ENCODE peak calls at places on chromosome 20, in ten cellular contexts. One of them, this sample, is unnamed.

GRCh38 chr20:12976720-12977633 is 31.8 kb upstream of the SPTLC3 start:
- DNase-seq in mammary epithelial cell: no peak
- DNase-seq in gastrocnemius medialis: no peak
- DNase-seq in prostate gland: no peak
- DNase-seq in fibroblast of mammary gland: no peak
- DNase-seq in endothelial cell: no peak
- DNase-seq in choroid plexus epithelial cell: no peak
- DNase-seq in cardiac muscle cell: no peak
- DNase-seq in WTC11: no peak
- DNase-seq in H9: no peak
- DNase-seq in this sample: no peak

GRCh38 chr20:58697201-58697866 is 4.7 kb downstream of the NPEPL1 start:
- DNase-seq in prostate gland: no peak
- DNase-seq in choroid plexus epithelial cell: no peak
- DNase-seq in cardiac muscle cell: no peak
- DNase-seq in gastrocnemius medialis: peak
- DNase-seq in WTC11: peak
- DNase-seq in fibroblast of mammary gland: no peak
- DNase-seq in endothelial cell: no peak
- DNase-seq in H9: peak
- DNase-seq in mammary epithelial cell: no peak
- DNase-seq in this sample: no peak

GRCh38 chr20:58092353-58092752 is 136.1 kb downstream of the ANKRD60 start:
- DNase-seq in prostate gland: no peak
- DNase-seq in endothelial cell: no peak
- DNase-seq in H9: no peak
- DNase-seq in choroid plexus epithelial cell: no peak
- DNase-seq in mammary epithelial cell: no peak
- DNase-seq in cardiac muscle cell: no peak
- DNase-seq in WTC11: no peak
- DNase-seq in fibroblast of mammary gland: no peak
- DNase-seq in gastrocnemius medialis: no peak
- DNase-seq in this sample: no peak

GRCh38 chr20:1868856-1869255 is 26.4 kb upstream of the SIRPA start:
- DNase-seq in endothelial cell: no peak
- DNase-seq in mammary epithelial cell: no peak
- DNase-seq in WTC11: no peak
- DNase-seq in H9: no peak
- DNase-seq in fibroblast of mammary gland: peak
- DNase-seq in cardiac muscle cell: peak
- DNase-seq in prostate gland: no peak
- DNase-seq in gastrocnemius medialis: no peak
- DNase-seq in choroid plexus epithelial cell: peak
- DNase-seq in this sample: no peak

GRCh38 chr20:13148402-13148801 is 72.7 kb upstream of the ISM1 start:
- DNase-seq in gastrocnemius medialis: no peak
- DNase-seq in endothelial cell: no peak
- DNase-seq in mammary epithelial cell: no peak
- DNase-seq in prostate gland: no peak
- DNase-seq in fibroblast of mammary gland: no peak
- DNase-seq in cardiac muscle cell: no peak
- DNase-seq in WTC11: no peak
- DNase-seq in choroid plexus epithelial cell: no peak
- DNase-seq in H9: no peak
- DNase-seq in this sample: no peak

GRCh38 chr20:57435498-57436222 is 44.5 kb downstream of the RBM38 start:
- DNase-seq in cardiac muscle cell: peak
- DNase-seq in fibroblast of mammary gland: no peak
- DNase-seq in endothelial cell: no peak
- DNase-seq in prostate gland: peak
- DNase-seq in H9: peak
- DNase-seq in gastrocnemius medialis: peak
- DNase-seq in mammary epithelial cell: peak
- DNase-seq in WTC11: no peak
- DNase-seq in choroid plexus epithelial cell: peak
- DNase-seq in this sample: peak

GRCh38 chr20:35226126-35226774 is at the start of gene MMP24:
- DNase-seq in cardiac muscle cell: no peak
- DNase-seq in fibroblast of mammary gland: no peak
- DNase-seq in gastrocnemius medialis: no peak
- DNase-seq in endothelial cell: peak
- DNase-seq in H9: peak
- DNase-seq in WTC11: peak
- DNase-seq in prostate gland: no peak
- DNase-seq in mammary epithelial cell: no peak
- DNase-seq in choroid plexus epithelial cell: no peak
- DNase-seq in this sample: no peak

GRCh38 chr20:44423480-44423879 is 52.2 kb upstream of the TTPAL start:
- DNase-seq in H9: no peak
- DNase-seq in mammary epithelial cell: no peak
- DNase-seq in choroid plexus epithelial cell: peak
- DNase-seq in fibroblast of mammary gland: no peak
- DNase-seq in prostate gland: no peak
- DNase-seq in gastrocnemius medialis: no peak
- DNase-seq in WTC11: no peak
- DNase-seq in endothelial cell: no peak
- DNase-seq in cardiac muscle cell: no peak
- DNase-seq in this sample: no peak

GRCh38 chr20:63573739-63574131 is 304 bp downstream of the HELZ2 start:
- DNase-seq in fibroblast of mammary gland: no peak
- DNase-seq in H9: no peak
- DNase-seq in choroid plexus epithelial cell: no peak
- DNase-seq in gastrocnemius medialis: no peak
- DNase-seq in prostate gland: no peak
- DNase-seq in mammary epithelial cell: no peak
- DNase-seq in endothelial cell: no peak
- DNase-seq in WTC11: no peak
- DNase-seq in cardiac muscle cell: no peak
- DNase-seq in this sample: no peak

GRCh38 chr20:63574829-63575720 is 1.0 kb upstream of the HELZ2 start:
- DNase-seq in endothelial cell: no peak
- DNase-seq in H9: no peak
- DNase-seq in prostate gland: no peak
- DNase-seq in WTC11: no peak
- DNase-seq in choroid plexus epithelial cell: no peak
- DNase-seq in mammary epithelial cell: no peak
- DNase-seq in cardiac muscle cell: peak
- DNase-seq in gastrocnemius medialis: no peak
- DNase-seq in fibroblast of mammary gland: peak
- DNase-seq in this sample: no peak

GRCh38 chr20:63574156-63574828 is at the start of gene HELZ2:
- DNase-seq in gastrocnemius medialis: peak
- DNase-seq in mammary epithelial cell: peak
- DNase-seq in WTC11: peak
- DNase-seq in choroid plexus epithelial cell: peak
- DNase-seq in H9: peak
- DNase-seq in prostate gland: peak
- DNase-seq in endothelial cell: peak
- DNase-seq in cardiac muscle cell: peak
- DNase-seq in fibroblast of mammary gland: peak
- DNase-seq in this sample: peak

GRCh38 chr20:63572071-63572787 is 1.8 kb downstream of the HELZ2 start:
- DNase-seq in cardiac muscle cell: no peak
- DNase-seq in endothelial cell: no peak
- DNase-seq in H9: no peak
- DNase-seq in gastrocnemius medialis: no peak
- DNase-seq in mammary epithelial cell: no peak
- DNase-seq in prostate gland: no peak
- DNase-seq in choroid plexus epithelial cell: no peak
- DNase-seq in fibroblast of mammary gland: no peak
- DNase-seq in WTC11: no peak
- DNase-seq in this sample: no peak

DNA sequence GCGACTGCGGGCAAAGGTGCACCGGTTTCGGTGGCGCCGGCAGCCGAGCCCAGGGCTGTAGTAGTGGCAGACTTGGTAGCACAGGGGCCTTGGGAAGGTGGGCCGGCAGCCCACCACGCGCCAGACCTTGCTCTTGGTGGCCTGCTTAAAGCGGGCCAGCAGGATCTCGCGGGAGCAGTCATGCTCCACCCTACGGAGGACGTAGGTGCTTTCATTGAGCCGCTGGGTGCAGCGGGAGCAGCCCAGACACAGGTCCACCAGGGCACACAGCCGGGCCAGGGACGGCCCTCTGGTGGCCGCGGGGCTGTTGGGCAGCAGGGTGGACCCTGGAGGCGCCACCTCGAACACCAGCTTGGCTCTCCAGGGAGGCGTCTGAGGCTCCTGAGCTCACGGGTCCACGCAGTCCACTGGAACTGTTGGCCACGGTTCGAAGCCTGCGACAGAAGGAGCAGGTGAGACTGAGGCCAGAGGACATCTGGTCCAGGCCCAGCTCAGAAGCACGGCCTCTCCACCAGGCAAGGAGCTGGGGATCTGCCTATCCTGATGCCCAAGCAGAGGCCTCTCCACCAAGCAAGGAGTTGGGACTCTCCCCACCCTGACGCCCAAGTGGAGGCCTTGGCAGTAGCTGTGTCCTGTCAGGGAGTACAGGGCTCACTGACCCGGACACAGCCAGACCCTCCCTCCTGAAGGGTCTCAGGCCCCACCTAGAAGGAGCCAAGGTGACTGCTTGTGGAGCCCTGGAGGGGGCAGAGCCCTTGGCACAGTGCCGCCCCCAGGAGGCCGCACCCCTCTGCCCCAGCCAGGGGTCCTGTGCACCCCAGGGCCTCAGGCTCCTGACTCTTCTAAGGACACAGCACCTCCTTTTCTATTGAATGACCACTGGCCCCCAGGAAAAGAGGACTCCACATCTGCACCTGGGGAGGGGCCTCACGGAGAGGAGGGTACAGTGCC is 976 bp downstream of the HELZ2 start:
- DNase-seq in H9: peak
- DNase-seq in prostate gland: no peak
- DNase-seq in WTC11: peak
- DNase-seq in mammary epithelial cell: no peak
- DNase-seq in cardiac muscle cell: no peak
- DNase-seq in fibroblast of mammary gland: no peak
- DNase-seq in gastrocnemius medialis: no peak
- DNase-seq in endothelial cell: peak
- DNase-seq in choroid plexus epithelial cell: no peak
- DNase-seq in this sample: no peak
- TF ChIP-seq CTCF in H9: peak
- TF ChIP-seq CTCF in prostate gland: no peak
- TF ChIP-seq CTCF in WTC11: no peak
- TF ChIP-seq CTCF in mammary epithelial cell: no peak
- TF ChIP-seq CTCF in cardiac muscle cell: peak
- TF ChIP-seq CTCF in fibroblast of mammary gland: no peak
- TF ChIP-seq CTCF in gastrocnemius medialis: no peak
- TF ChIP-seq CTCF in endothelial cell: no peak
- TF ChIP-seq CTCF in choroid plexus epithelial cell: peak
- TF ChIP-seq CTCF in this sample: peak

GRCh38 chr20:53571555-53572286 is 21.9 kb downstream of the ZNF217 start:
- DNase-seq in H9: peak
- DNase-seq in WTC11: no peak
- DNase-seq in gastrocnemius medialis: no peak
- DNase-seq in fibroblast of mammary gland: no peak
- DNase-seq in mammary epithelial cell: no peak
- DNase-seq in choroid plexus epithelial cell: no peak
- DNase-seq in cardiac muscle cell: no peak
- DNase-seq in endothelial cell: no peak
- DNase-seq in prostate gland: no peak
- DNase-seq in this sample: no peak
- TF ChIP-seq CTCF in H9: no peak
- TF ChIP-seq CTCF in WTC11: no peak
- TF ChIP-seq CTCF in gastrocnemius medialis: no peak
- TF ChIP-seq CTCF in fibroblast of mammary gland: no peak
- TF ChIP-seq CTCF in mammary epithelial cell: no peak
- TF ChIP-seq CTCF in choroid plexus epithelial cell: no peak
- TF ChIP-seq CTCF in cardiac muscle cell: no peak
- TF ChIP-seq CTCF in endothelial cell: no peak
- TF ChIP-seq CTCF in prostate gland: no peak
- TF ChIP-seq CTCF in this sample: no peak

GRCh38 chr20:4853787-4854295 is 132.1 kb downstream of the PRND start:
- DNase-seq in H9: no peak
- DNase-seq in gastrocnemius medialis: no peak
- DNase-seq in mammary epithelial cell: no peak
- DNase-seq in endothelial cell: no peak
- DNase-seq in choroid plexus epithelial cell: no peak
- DNase-seq in cardiac muscle cell: no peak
- DNase-seq in WTC11: no peak
- DNase-seq in prostate gland: no peak
- DNase-seq in fibroblast of mammary gland: no peak
- DNase-seq in this sample: no peak

GRCh38 chr20:4854502-4854901 is 132.8 kb downstream of the PRND start:
- DNase-seq in choroid plexus epithelial cell: no peak
- DNase-seq in mammary epithelial cell: no peak
- DNase-seq in WTC11: no peak
- DNase-seq in gastrocnemius medialis: no peak
- DNase-seq in prostate gland: no peak
- DNase-seq in H9: no peak
- DNase-seq in endothelial cell: no peak
- DNase-seq in fibroblast of mammary gland: no peak
- DNase-seq in cardiac muscle cell: no peak
- DNase-seq in this sample: no peak

GRCh38 chr20:4850960-4851359 is 129.3 kb downstream of the PRND start:
- DNase-seq in cardiac muscle cell: no peak
- DNase-seq in WTC11: no peak
- DNase-seq in choroid plexus epithelial cell: no peak
- DNase-seq in H9: no peak
- DNase-seq in mammary epithelial cell: no peak
- DNase-seq in endothelial cell: no peak
- DNase-seq in prostate gland: no peak
- DNase-seq in gastrocnemius medialis: no peak
- DNase-seq in fibroblast of mammary gland: no peak
- DNase-seq in this sample: no peak

GRCh38 chr20:4855097-4855496 is 133.4 kb downstream of the PRND start:
- DNase-seq in fibroblast of mammary gland: no peak
- DNase-seq in prostate gland: no peak
- DNase-seq in gastrocnemius medialis: no peak
- DNase-seq in H9: no peak
- DNase-seq in endothelial cell: no peak
- DNase-seq in cardiac muscle cell: no peak
- DNase-seq in mammary epithelial cell: no peak
- DNase-seq in WTC11: no peak
- DNase-seq in choroid plexus epithelial cell: no peak
- DNase-seq in this sample: no peak

DNA sequence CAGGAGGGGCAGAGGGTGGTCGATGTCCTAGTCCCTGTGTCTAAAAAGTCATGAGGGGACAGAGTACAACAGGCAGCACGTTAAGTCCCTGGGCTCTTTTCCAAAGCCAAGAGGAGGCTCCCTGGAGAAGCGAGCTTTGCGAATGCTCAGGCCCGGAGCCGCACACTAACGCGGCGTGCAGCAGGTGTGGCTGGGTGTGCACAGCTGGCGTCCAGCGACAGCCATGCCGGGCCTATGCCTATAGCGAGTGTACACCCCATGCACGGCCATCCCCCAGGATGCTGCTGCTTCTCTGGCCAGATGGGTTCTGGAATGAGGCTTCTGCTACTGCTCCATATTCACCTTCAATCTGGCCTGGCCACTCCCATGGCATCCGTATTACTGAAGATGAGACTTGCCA is 131.3 kb downstream of the PRND start:
- DNase-seq in prostate gland: no peak
- DNase-seq in WTC11: no peak
- DNase-seq in endothelial cell: no peak
- DNase-seq in gastrocnemius medialis: no peak
- DNase-seq in H9: no peak
- DNase-seq in choroid plexus epithelial cell: no peak
- DNase-seq in cardiac muscle cell: no peak
- DNase-seq in mammary epithelial cell: no peak
- DNase-seq in fibroblast of mammary gland: no peak
- DNase-seq in this sample: no peak
- TF ChIP-seq CTCF in prostate gland: no peak
- TF ChIP-seq CTCF in WTC11: no peak
- TF ChIP-seq CTCF in endothelial cell: no peak
- TF ChIP-seq CTCF in gastrocnemius medialis: no peak
- TF ChIP-seq CTCF in H9: no peak
- TF ChIP-seq CTCF in choroid plexus epithelial cell: no peak
- TF ChIP-seq CTCF in cardiac muscle cell: no peak
- TF ChIP-seq CTCF in mammary epithelial cell: no peak
- TF ChIP-seq CTCF in fibroblast of mammary gland: no peak
- TF ChIP-seq CTCF in this sample: no peak

DNA sequence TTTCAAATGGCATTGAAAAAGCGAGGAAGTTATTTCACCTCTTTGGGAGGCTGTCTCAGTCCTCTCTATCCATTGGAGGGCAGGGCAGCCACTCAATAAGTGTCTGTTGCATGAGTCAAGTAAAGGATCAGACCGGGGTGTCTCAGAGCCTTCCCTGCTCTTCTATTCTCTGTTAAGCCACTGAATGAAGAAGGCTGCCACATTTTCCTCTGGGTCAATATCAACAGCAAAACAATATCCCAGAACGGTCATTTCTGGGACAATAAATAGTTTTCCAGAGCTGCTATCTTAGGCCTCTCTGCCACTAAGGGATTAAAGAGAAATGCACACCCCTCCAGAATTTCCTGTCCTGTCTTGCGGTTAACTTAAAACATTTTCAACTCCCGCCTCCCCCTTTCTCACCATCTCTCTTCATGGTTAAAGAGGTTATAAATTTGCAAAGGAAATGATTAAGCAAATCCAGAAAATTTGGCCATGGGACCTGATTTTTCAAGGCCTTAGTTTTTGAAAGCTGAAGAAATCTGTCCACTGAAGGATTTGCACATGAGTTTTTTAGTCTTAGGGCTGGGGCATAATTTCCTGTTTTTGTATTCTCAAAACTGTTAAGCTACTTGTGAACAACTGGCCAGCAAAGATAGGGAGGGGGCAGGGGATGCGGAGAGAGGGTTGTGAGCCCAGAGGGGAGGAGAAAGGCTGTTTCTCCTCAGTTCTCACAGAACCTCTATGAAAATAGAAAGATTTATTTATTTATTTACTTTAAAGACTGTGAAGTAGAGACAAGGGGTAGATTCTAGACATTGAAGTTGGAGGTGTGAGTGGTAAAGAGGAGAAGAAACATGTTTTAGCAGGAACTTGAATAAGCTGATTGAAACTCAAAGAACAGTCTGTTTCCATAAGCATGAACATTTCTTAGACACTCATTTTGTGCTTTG is 135.7 kb downstream of the BCAS1 start:
- DNase-seq in gastrocnemius medialis: no peak
- DNase-seq in prostate gland: no peak
- DNase-seq in endothelial cell: peak
- DNase-seq in WTC11: no peak
- DNase-seq in mammary epithelial cell: peak
- DNase-seq in H9: no peak
- DNase-seq in fibroblast of mammary gland: peak
- DNase-seq in choroid plexus epithelial cell: peak
- DNase-seq in cardiac muscle cell: peak
- DNase-seq in this sample: peak
- TF ChIP-seq CTCF in gastrocnemius medialis: no peak
- TF ChIP-seq CTCF in prostate gland: no peak
- TF ChIP-seq CTCF in endothelial cell: no peak
- TF ChIP-seq CTCF in WTC11: no peak
- TF ChIP-seq CTCF in mammary epithelial cell: no peak
- TF ChIP-seq CTCF in H9: no peak
- TF ChIP-seq CTCF in fibroblast of mammary gland: no peak
- TF ChIP-seq CTCF in choroid plexus epithelial cell: no peak
- TF ChIP-seq CTCF in cardiac muscle cell: no peak
- TF ChIP-seq CTCF in this sample: no peak